ENCODE peak calls at places on chromosomes 1 and 21, in ten cellular contexts. C is tibial artery; T is left lung; F is CD8-positive, alpha-beta T cell; U is left ventricle myocardium inferior; B is neural progenitor cell; H is IMR-90; G is ovary; I is cardiac muscle cell; E is AG04450. A is an unnamed sample.
A peak's percentile ranks its signal among the peaks of the same experiment; 100 is the strongest.

GRCh38 chr1:67732750-67733151 is 47.8 kb downstream of the GADD45A start:
- DNase-seq in E (no peak), T (no peak), C (peak; percentile 80), B (no peak), I (peak; percentile 81), U (peak; percentile 49), H (peak; percentile 84), F (no peak), G (no peak), A (no peak)

GRCh38 chr1:220886470-220887201 is 7.4 kb downstream of the HLX start:
- DNase-seq in U (no peak), G (no peak), B (no peak), H (no peak), T (no peak), C (no peak), F (no peak), E (no peak), I (no peak), A (no peak)

GRCh38 chr1:158146165-158146564 is 34.5 kb upstream of the CD1D start:
- DNase-seq in E (no peak), F (no peak), B (no peak), I (peak; percentile 87), H (peak; percentile 61), U (no peak), T (no peak), G (no peak), C (no peak), A (no peak)

GRCh38 chr21:36589352-36589971 is 109.5 kb upstream of the SIM2 start:
- DNase-seq in C (no peak), U (no peak), T (peak; percentile 66), F (no peak), G (peak; percentile 69), B (peak; percentile 19), I (peak; percentile 56), H (peak; percentile 27), E (no peak), A (no peak)

GRCh38 chr1:237590381-237590780 is 300.3 kb downstream of the ZP4 start:
- DNase-seq in I (no peak), B (no peak), F (no peak), E (no peak), T (no peak), U (no peak), G (no peak), H (no peak), C (no peak), A (no peak)

GRCh38 chr1:12161662-12162458 is 4.9 kb upstream of the TNFRSF1B start:
- DNase-seq in F (peak; percentile 42), B (no peak), T (peak; percentile 93), H (peak; percentile 94), I (peak; percentile 96), U (peak; percentile 92), E (peak; percentile 42), G (peak; percentile 90), C (peak; percentile 90), A (peak; percentile 89)

GRCh38 chr1:42228938-42229337 is 64.4 kb upstream of the GUCA2A start:
- DNase-seq in T (no peak), C (no peak), I (no peak), U (no peak), B (no peak), E (no peak), F (no peak), G (no peak), H (no peak), A (no peak)

GRCh38 chr1:168643152-168643551 is 66.7 kb downstream of the XCL1 start:
- DNase-seq in F (no peak), I (peak; percentile 80), H (no peak), E (no peak), B (no peak), G (no peak), U (no peak), C (no peak), T (no peak), A (no peak)

GRCh38 chr1:185393821-185394220 is 76.8 kb upstream of the IVNS1ABP start:
- DNase-seq in H (no peak), G (no peak), C (no peak), I (no peak), F (no peak), T (no peak), B (no peak), E (no peak), U (no peak), A (no peak)

GRCh38 chr1:7549277-7549676 is 221.8 kb upstream of the VAMP3 start:
- DNase-seq in F (no peak), C (no peak), B (no peak), T (no peak), E (no peak), U (no peak), H (peak; percentile 87), I (peak; percentile 69), G (no peak), A (peak; percentile 52)

GRCh38 chr1:34779526-34779925 is 1.5 kb upstream of the GJB3 start:
- DNase-seq in T (no peak), C (peak; percentile 19), F (no peak), U (no peak), H (no peak), G (no peak), E (no peak), B (no peak), I (no peak), A (peak; percentile 12)

GRCh38 chr1:171226757-171227370 is 21.4 kb upstream of the FMO1 start:
- DNase-seq in E (peak; percentile 60), I (peak; percentile 91), F (no peak), B (peak; percentile 81), U (no peak), G (no peak), H (peak; percentile 80), T (no peak), C (no peak), A (no peak)

GRCh38 chr1:227210604-227211003 is 107.7 kb downstream of the CDC42BPA start:
- DNase-seq in H (no peak), I (no peak), C (no peak), F (no peak), G (no peak), U (no peak), E (no peak), B (no peak), T (no peak), A (no peak)

GRCh38 chr21:42455196-42455595 is 40.8 kb downstream of the RSPH1 start:
- DNase-seq in U (no peak), H (no peak), E (no peak), C (no peak), B (no peak), G (no peak), I (no peak), F (no peak), T (no peak), A (no peak)

GRCh38 chr21:42454791-42455190 is 41.2 kb downstream of the RSPH1 start:
- DNase-seq in U (no peak), G (no peak), E (no peak), T (no peak), H (no peak), B (no peak), C (no peak), F (no peak), I (no peak), A (no peak)

GRCh38 chr21:42452401-42453018 is 43.5 kb downstream of the RSPH1 start:
- DNase-seq in T (no peak), C (no peak), B (no peak), I (no peak), H (no peak), U (no peak), E (no peak), F (no peak), G (no peak), A (no peak)

GRCh38 chr21:42453301-42454220 is 42.5 kb downstream of the RSPH1 start:
- DNase-seq in B (no peak), I (no peak), T (no peak), F (no peak), H (no peak), E (no peak), G (no peak), C (no peak), U (no peak), A (no peak)

GRCh38 chr21:42454221-42454570 is 41.8 kb downstream of the RSPH1 start:
- DNase-seq in H (no peak), B (no peak), E (no peak), C (no peak), I (no peak), T (no peak), G (no peak), F (no peak), U (no peak), A (no peak)
- H3K9me3 ChIP-seq in H (no peaks in the 10 kb centered on the region), B (no peaks in the 10 kb centered on the region), E (no peaks in the 10 kb centered on the region), C (no peaks in the 10 kb centered on the region), I (no peaks in the 10 kb centered on the region), T (no peaks in the 10 kb centered on the region), G (no peaks in the 10 kb centered on the region), F (no peaks in the 10 kb centered on the region), U (no peaks in the 10 kb centered on the region), A (no peaks in the 10 kb centered on the region)

DNA sequence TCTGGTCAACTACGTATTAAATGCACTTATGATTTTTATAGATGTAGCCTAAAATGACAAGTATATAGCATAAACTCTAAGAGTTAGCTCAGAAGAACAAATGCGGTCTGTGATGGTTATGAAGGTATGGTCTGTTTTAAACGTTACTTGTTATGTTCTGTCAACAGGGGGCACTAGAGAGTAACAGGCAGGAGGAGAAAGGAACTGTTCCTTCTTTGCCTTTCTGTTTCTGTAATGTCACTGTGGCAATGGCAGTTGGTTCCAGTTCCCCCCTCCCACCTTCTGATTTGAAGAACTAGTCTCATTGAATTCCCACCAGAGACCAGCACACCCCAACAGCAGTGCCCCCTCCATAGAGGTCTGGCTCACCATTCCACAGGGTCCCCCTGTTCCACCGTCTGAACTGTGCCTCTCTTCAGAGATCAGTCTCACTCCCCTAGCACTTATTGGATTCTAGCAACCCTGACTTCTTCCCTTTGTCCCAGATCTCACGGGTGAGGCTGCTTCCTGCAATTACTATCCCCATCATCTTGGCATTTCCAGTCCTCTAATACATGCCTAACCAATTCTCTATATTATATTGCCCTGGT is 14.0 kb downstream of the KRTAP24-1 start:
- DNase-seq in U (no peak), I (peak; percentile 3), F (no peak), H (no peak), E (no peak), G (no peak), T (no peak), C (no peak), B (peak; percentile 71), A (no peak)
- TF ChIP-seq CTCF in U (no peak), I (peak; percentile 20), F (no peak), H (no peak), E (no peak), G (no peak), T (no peak), C (peak; percentile 7), B (peak; percentile 72), A (no peak)

GRCh38 chr1:156389311-156389710 is 20.3 kb downstream of the RHBG start:
- DNase-seq in H (no peak), F (no peak), E (no peak), I (no peak), B (no peak), C (no peak), G (no peak), T (no peak), U (no peak), A (no peak)
- H3K27ac ChIP-seq in H (no peak overlapping the region), F (no peak overlapping the region), E (no peak overlapping the region), I (no peak overlapping the region), B (no peak overlapping the region), C (no peak overlapping the region), G (no peak overlapping the region), T (no peak overlapping the region), U (no peak overlapping the region), A (no peak overlapping the region)

DNA sequence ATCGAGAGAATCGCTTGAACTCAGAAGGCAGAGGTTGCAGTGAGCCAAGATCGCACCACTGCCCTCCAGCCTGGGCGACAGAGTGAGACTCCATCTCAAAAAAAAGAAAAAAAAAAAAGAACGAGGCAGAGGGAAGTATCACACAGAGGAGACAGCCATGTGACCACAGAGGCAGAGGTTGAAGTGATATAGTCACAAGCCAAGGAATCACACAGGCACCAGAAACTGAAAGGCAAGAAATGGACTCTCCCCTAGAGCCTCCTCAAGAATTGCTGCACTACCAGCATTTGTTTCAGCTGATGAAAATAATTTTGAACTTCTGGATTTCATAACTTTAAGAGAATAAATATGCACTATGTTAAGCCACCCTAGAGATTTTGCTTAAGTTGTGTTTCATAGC is 459.6 kb downstream of the PTPRC start:
- DNase-seq in E (no peak), G (no peak), F (no peak), I (no peak), H (no peak), B (no peak), U (no peak), T (no peak), C (no peak), A (no peak)
- H3K9me3 ChIP-seq in E (no peaks in the 10 kb centered on the region), G (no peaks in the 10 kb centered on the region), F (no peaks in the 10 kb centered on the region), I (no peaks in the 10 kb centered on the region), H (no peaks in the 10 kb centered on the region), B (no peaks in the 10 kb centered on the region), U (peaks cover 9% of the 10 kb centered on the region), T (no peaks in the 10 kb centered on the region), C (no peaks in the 10 kb centered on the region), A (no peaks in the 10 kb centered on the region)